ENCODE peak calls at places on chromosomes 12 and 14, in seven cellular contexts. One of them, this sample, is unnamed.

GRCh38 chr14:53515264-53515663 is 362.1 kb upstream of the DDHD1 start:
- DNase-seq in frontal cortex: no peak
- DNase-seq in NCI-H1092 treated with DMSO at 0.1 percent for 48 hours: no peak
- DNase-seq in naive thymus-derived CD8-positive, alpha-beta T cell: no peak
- DNase-seq in NK-92 treated with Interleukin-12 subunit alpha and Interleukin-12 subunit beta, amount 100 ng/mL, for 24 hours: peak; percentile 35
- DNase-seq in H54: no peak
- DNase-seq in Calu3: no peak
- DNase-seq in this sample: no peak

GRCh38 chr12:20505056-20505455 is 136.7 kb downstream of the PDE3A start:
- DNase-seq in frontal cortex: no peak
- DNase-seq in NCI-H1092 treated with DMSO at 0.1 percent for 48 hours: no peak
- DNase-seq in naive thymus-derived CD8-positive, alpha-beta T cell: no peak
- DNase-seq in NK-92 treated with Interleukin-12 subunit alpha and Interleukin-12 subunit beta, amount 100 ng/mL, for 24 hours: no peak
- DNase-seq in H54: no peak
- DNase-seq in Calu3: no peak
- DNase-seq in this sample: no peak

GRCh38 chr14:77085538-77085937 is 12.5 kb upstream of the CIPC start:
- DNase-seq in frontal cortex: no peak
- DNase-seq in NCI-H1092 treated with DMSO at 0.1 percent for 48 hours: no peak
- DNase-seq in naive thymus-derived CD8-positive, alpha-beta T cell: no peak
- DNase-seq in NK-92 treated with Interleukin-12 subunit alpha and Interleukin-12 subunit beta, amount 100 ng/mL, for 24 hours: no peak
- DNase-seq in H54: no peak
- DNase-seq in Calu3: no peak
- DNase-seq in this sample: no peak

GRCh38 chr12:21065845-21066244 is 65.1 kb upstream of the SLCO1B1 start:
- DNase-seq in frontal cortex: no peak
- DNase-seq in NCI-H1092 treated with DMSO at 0.1 percent for 48 hours: no peak
- DNase-seq in naive thymus-derived CD8-positive, alpha-beta T cell: no peak
- DNase-seq in NK-92 treated with Interleukin-12 subunit alpha and Interleukin-12 subunit beta, amount 100 ng/mL, for 24 hours: no peak
- DNase-seq in H54: no peak
- DNase-seq in Calu3: peak; percentile 16
- DNase-seq in this sample: peak; percentile 19

GRCh38 chr12:76346236-76346635 is 2.0 kb downstream of the BBS10 start:
- DNase-seq in frontal cortex: no peak
- DNase-seq in NCI-H1092 treated with DMSO at 0.1 percent for 48 hours: no peak
- DNase-seq in naive thymus-derived CD8-positive, alpha-beta T cell: no peak
- DNase-seq in NK-92 treated with Interleukin-12 subunit alpha and Interleukin-12 subunit beta, amount 100 ng/mL, for 24 hours: no peak
- DNase-seq in H54: no peak
- DNase-seq in Calu3: no peak
- DNase-seq in this sample: no peak

GRCh38 chr14:77965919-77966435 is 166.1 kb downstream of the ADCK1 start:
- DNase-seq in frontal cortex: peak; percentile 63
- DNase-seq in NCI-H1092 treated with DMSO at 0.1 percent for 48 hours: peak; percentile 58
- DNase-seq in naive thymus-derived CD8-positive, alpha-beta T cell: no peak
- DNase-seq in NK-92 treated with Interleukin-12 subunit alpha and Interleukin-12 subunit beta, amount 100 ng/mL, for 24 hours: no peak
- DNase-seq in H54: no peak
- DNase-seq in Calu3: peak; percentile 34
- DNase-seq in this sample: peak; percentile 72

GRCh38 chr12:65152586-65152985 is 16.8 kb upstream of the LEMD3 start:
- DNase-seq in frontal cortex: no peak
- DNase-seq in NCI-H1092 treated with DMSO at 0.1 percent for 48 hours: no peak
- DNase-seq in naive thymus-derived CD8-positive, alpha-beta T cell: no peak
- DNase-seq in NK-92 treated with Interleukin-12 subunit alpha and Interleukin-12 subunit beta, amount 100 ng/mL, for 24 hours: no peak
- DNase-seq in H54: no peak
- DNase-seq in Calu3: no peak
- DNase-seq in this sample: no peak

GRCh38 chr12:49809369-49810158 is 18.6 kb downstream of the NCKAP5L start:
- DNase-seq in frontal cortex: no peak
- DNase-seq in NCI-H1092 treated with DMSO at 0.1 percent for 48 hours: no peak
- DNase-seq in naive thymus-derived CD8-positive, alpha-beta T cell: no peak
- DNase-seq in NK-92 treated with Interleukin-12 subunit alpha and Interleukin-12 subunit beta, amount 100 ng/mL, for 24 hours: no peak
- DNase-seq in H54: no peak
- DNase-seq in Calu3: no peak
- DNase-seq in this sample: no peak

GRCh38 chr12:2363836-2364565 is 311.2 kb downstream of the CACNA1C start:
- DNase-seq in frontal cortex: no peak
- DNase-seq in NCI-H1092 treated with DMSO at 0.1 percent for 48 hours: no peak
- DNase-seq in naive thymus-derived CD8-positive, alpha-beta T cell: no peak
- DNase-seq in NK-92 treated with Interleukin-12 subunit alpha and Interleukin-12 subunit beta, amount 100 ng/mL, for 24 hours: no peak
- DNase-seq in H54: no peak
- DNase-seq in Calu3: no peak
- DNase-seq in this sample: no peak

GRCh38 chr12:113852695-113853490 is 113.2 kb downstream of the RBM19 start:
- DNase-seq in frontal cortex: no peak
- DNase-seq in NCI-H1092 treated with DMSO at 0.1 percent for 48 hours: peak; percentile 69
- DNase-seq in naive thymus-derived CD8-positive, alpha-beta T cell: no peak
- DNase-seq in NK-92 treated with Interleukin-12 subunit alpha and Interleukin-12 subunit beta, amount 100 ng/mL, for 24 hours: no peak
- DNase-seq in H54: no peak
- DNase-seq in Calu3: no peak
- DNase-seq in this sample: no peak

GRCh38 chr14:76786556-76786955 is 25.3 kb downstream of the VASH1 start:
- DNase-seq in frontal cortex: no peak
- DNase-seq in NCI-H1092 treated with DMSO at 0.1 percent for 48 hours: no peak
- DNase-seq in naive thymus-derived CD8-positive, alpha-beta T cell: no peak
- DNase-seq in NK-92 treated with Interleukin-12 subunit alpha and Interleukin-12 subunit beta, amount 100 ng/mL, for 24 hours: no peak
- DNase-seq in H54: no peak
- DNase-seq in Calu3: no peak
- DNase-seq in this sample: no peak

GRCh38 chr12:68773582-68773981 is 27.6 kb downstream of the SLC35E3 start:
- DNase-seq in frontal cortex: no peak
- DNase-seq in NCI-H1092 treated with DMSO at 0.1 percent for 48 hours: no peak
- DNase-seq in naive thymus-derived CD8-positive, alpha-beta T cell: no peak
- DNase-seq in NK-92 treated with Interleukin-12 subunit alpha and Interleukin-12 subunit beta, amount 100 ng/mL, for 24 hours: no peak
- DNase-seq in H54: no peak
- DNase-seq in Calu3: no peak
- DNase-seq in this sample: no peak

GRCh38 chr12:7905071-7905470 is 30.9 kb downstream of the SLC2A3 start:
- DNase-seq in frontal cortex: no peak
- DNase-seq in NCI-H1092 treated with DMSO at 0.1 percent for 48 hours: no peak
- DNase-seq in naive thymus-derived CD8-positive, alpha-beta T cell: no peak
- DNase-seq in NK-92 treated with Interleukin-12 subunit alpha and Interleukin-12 subunit beta, amount 100 ng/mL, for 24 hours: no peak
- DNase-seq in H54: no peak
- DNase-seq in Calu3: no peak
- DNase-seq in this sample: no peak

GRCh38 chr14:34937442-34937841 is 45.4 kb upstream of the SRP54 start:
- DNase-seq in frontal cortex: no peak
- DNase-seq in NCI-H1092 treated with DMSO at 0.1 percent for 48 hours: no peak
- DNase-seq in naive thymus-derived CD8-positive, alpha-beta T cell: no peak
- DNase-seq in NK-92 treated with Interleukin-12 subunit alpha and Interleukin-12 subunit beta, amount 100 ng/mL, for 24 hours: no peak
- DNase-seq in H54: no peak
- DNase-seq in Calu3: no peak
- DNase-seq in this sample: no peak

GRCh38 chr12:12415886-12416285 is 59.0 kb downstream of the BORCS5 start:
- DNase-seq in frontal cortex: no peak
- DNase-seq in NCI-H1092 treated with DMSO at 0.1 percent for 48 hours: no peak
- DNase-seq in naive thymus-derived CD8-positive, alpha-beta T cell: no peak
- DNase-seq in NK-92 treated with Interleukin-12 subunit alpha and Interleukin-12 subunit beta, amount 100 ng/mL, for 24 hours: no peak
- DNase-seq in H54: no peak
- DNase-seq in Calu3: no peak
- DNase-seq in this sample: no peak

GRCh38 chr12:125470838-125471775 is 405.9 kb downstream of the AACS start:
- DNase-seq in frontal cortex: peak; percentile 27
- DNase-seq in NCI-H1092 treated with DMSO at 0.1 percent for 48 hours: no peak
- DNase-seq in naive thymus-derived CD8-positive, alpha-beta T cell: no peak
- DNase-seq in NK-92 treated with Interleukin-12 subunit alpha and Interleukin-12 subunit beta, amount 100 ng/mL, for 24 hours: no peak
- DNase-seq in H54: no peak
- DNase-seq in Calu3: no peak
- DNase-seq in this sample: no peak

GRCh38 chr14:53023325-53023724 is 72.5 kb upstream of the FERMT2 start:
- DNase-seq in frontal cortex: no peak
- DNase-seq in NCI-H1092 treated with DMSO at 0.1 percent for 48 hours: no peak
- DNase-seq in naive thymus-derived CD8-positive, alpha-beta T cell: no peak
- DNase-seq in NK-92 treated with Interleukin-12 subunit alpha and Interleukin-12 subunit beta, amount 100 ng/mL, for 24 hours: no peak
- DNase-seq in H54: no peak
- DNase-seq in Calu3: no peak
- DNase-seq in this sample: no peak

GRCh38 chr14:86639146-86639545 is 1109.2 kb downstream of the FLRT2 start:
- DNase-seq in frontal cortex: no peak
- DNase-seq in NCI-H1092 treated with DMSO at 0.1 percent for 48 hours: no peak
- DNase-seq in naive thymus-derived CD8-positive, alpha-beta T cell: no peak
- DNase-seq in NK-92 treated with Interleukin-12 subunit alpha and Interleukin-12 subunit beta, amount 100 ng/mL, for 24 hours: no peak
- DNase-seq in H54: no peak
- DNase-seq in Calu3: no peak
- DNase-seq in this sample: no peak

GRCh38 chr12:105351523-105351922 is 21.0 kb downstream of the C12orf75 start:
- DNase-seq in frontal cortex: no peak
- DNase-seq in NCI-H1092 treated with DMSO at 0.1 percent for 48 hours: no peak
- DNase-seq in naive thymus-derived CD8-positive, alpha-beta T cell: no peak
- DNase-seq in NK-92 treated with Interleukin-12 subunit alpha and Interleukin-12 subunit beta, amount 100 ng/mL, for 24 hours: no peak
- DNase-seq in H54: no peak
- DNase-seq in Calu3: no peak
- DNase-seq in this sample: no peak

GRCh38 chr12:130873825-130874224 is 2.0 kb downstream of the RAN start:
- DNase-seq in frontal cortex: no peak
- DNase-seq in NCI-H1092 treated with DMSO at 0.1 percent for 48 hours: no peak
- DNase-seq in naive thymus-derived CD8-positive, alpha-beta T cell: no peak
- DNase-seq in NK-92 treated with Interleukin-12 subunit alpha and Interleukin-12 subunit beta, amount 100 ng/mL, for 24 hours: no peak
- DNase-seq in H54: no peak
- DNase-seq in Calu3: no peak
- DNase-seq in this sample: no peak

GRCh38 chr12:1911598-1912575 is 6.6 kb downstream of the CACNA2D4 start:
- DNase-seq in frontal cortex: peak; percentile 4
- DNase-seq in NCI-H1092 treated with DMSO at 0.1 percent for 48 hours: peak; percentile 98
- DNase-seq in naive thymus-derived CD8-positive, alpha-beta T cell: no peak
- DNase-seq in NK-92 treated with Interleukin-12 subunit alpha and Interleukin-12 subunit beta, amount 100 ng/mL, for 24 hours: no peak
- DNase-seq in H54: no peak
- DNase-seq in Calu3: no peak
- DNase-seq in this sample: no peak

GRCh38 chr12:31263661-31264060 is 62.3 kb downstream of the SINHCAF start:
- DNase-seq in frontal cortex: no peak
- DNase-seq in NCI-H1092 treated with DMSO at 0.1 percent for 48 hours: no peak
- DNase-seq in naive thymus-derived CD8-positive, alpha-beta T cell: no peak
- DNase-seq in NK-92 treated with Interleukin-12 subunit alpha and Interleukin-12 subunit beta, amount 100 ng/mL, for 24 hours: no peak
- DNase-seq in H54: no peak
- DNase-seq in Calu3: no peak
- DNase-seq in this sample: no peak

GRCh38 chr12:19018302-19018980 is 111.1 kb upstream of the PLEKHA5 start:
- DNase-seq in frontal cortex: no peak
- DNase-seq in NCI-H1092 treated with DMSO at 0.1 percent for 48 hours: no peak
- DNase-seq in naive thymus-derived CD8-positive, alpha-beta T cell: no peak
- DNase-seq in NK-92 treated with Interleukin-12 subunit alpha and Interleukin-12 subunit beta, amount 100 ng/mL, for 24 hours: no peak
- DNase-seq in H54: no peak
- DNase-seq in Calu3: peak; percentile 12
- DNase-seq in this sample: no peak

GRCh38 chr12:62166525-62166924 is 93.7 kb upstream of the USP15 start:
- DNase-seq in frontal cortex: no peak
- DNase-seq in NCI-H1092 treated with DMSO at 0.1 percent for 48 hours: no peak
- DNase-seq in naive thymus-derived CD8-positive, alpha-beta T cell: no peak
- DNase-seq in NK-92 treated with Interleukin-12 subunit alpha and Interleukin-12 subunit beta, amount 100 ng/mL, for 24 hours: no peak
- DNase-seq in H54: no peak
- DNase-seq in Calu3: no peak
- DNase-seq in this sample: no peak

GRCh38 chr12:96371138-96371786 is 29.0 kb downstream of the CDK17 start:
- DNase-seq in frontal cortex: no peak
- DNase-seq in NCI-H1092 treated with DMSO at 0.1 percent for 48 hours: no peak
- DNase-seq in naive thymus-derived CD8-positive, alpha-beta T cell: no peak
- DNase-seq in NK-92 treated with Interleukin-12 subunit alpha and Interleukin-12 subunit beta, amount 100 ng/mL, for 24 hours: no peak
- DNase-seq in H54: no peak
- DNase-seq in Calu3: no peak
- DNase-seq in this sample: no peak

GRCh38 chr14:65156568-65157366 is 54.5 kb upstream of the MAX start:
- DNase-seq in frontal cortex: no peak
- DNase-seq in NCI-H1092 treated with DMSO at 0.1 percent for 48 hours: no peak
- DNase-seq in naive thymus-derived CD8-positive, alpha-beta T cell: no peak
- DNase-seq in NK-92 treated with Interleukin-12 subunit alpha and Interleukin-12 subunit beta, amount 100 ng/mL, for 24 hours: no peak
- DNase-seq in H54: peak; percentile 36
- DNase-seq in Calu3: no peak
- DNase-seq in this sample: no peak

GRCh38 chr14:100246136-100246535 is 7.2 kb downstream of the YY1 start:
- DNase-seq in frontal cortex: no peak
- DNase-seq in NCI-H1092 treated with DMSO at 0.1 percent for 48 hours: no peak
- DNase-seq in naive thymus-derived CD8-positive, alpha-beta T cell: no peak
- DNase-seq in NK-92 treated with Interleukin-12 subunit alpha and Interleukin-12 subunit beta, amount 100 ng/mL, for 24 hours: no peak
- DNase-seq in H54: no peak
- DNase-seq in Calu3: peak; percentile 33
- DNase-seq in this sample: no peak

This sample was measured in T47D.